ENCODE peak calls at places on chromosomes 3 and 15, in seven cellular contexts. N is GM23338, Q is A549, K is GM13976, B is astrocyte of the spinal cord, Y is sigmoid colon, D is WTC11. P is an unnamed sample.

GRCh38 chr3:67662733-67663132 is 8.3 kb upstream of the SUCLG2 start:
- DNase-seq in K (no peak), Y (no peak), B (no peak), N (no peak), Q (no peak), D (no peak), P (no peak)

GRCh38 chr15:51186121-51186795 is 91.6 kb upstream of the TNFAIP8L3 start:
- DNase-seq in Q (no peak), N (no peak), Y (no peak), K (no peak), B (no peak), D (no peak), P (no peak)

GRCh38 chr3:104198136-104198535 is 1168.6 kb upstream of the ALCAM start:
- DNase-seq in N (no peak), K (no peak), Y (no peak), D (no peak), Q (no peak), B (no peak), P (no peak)

GRCh38 chr3:60177726-60178125 is 1073.5 kb downstream of the FHIT start:
- DNase-seq in N (no peak), Y (no peak), Q (no peak), D (no peak), B (no peak), K (no peak), P (no peak)

GRCh38 chr3:104388624-104389023 is 978.1 kb upstream of the ALCAM start:
- DNase-seq in N (no peak), D (no peak), Q (no peak), B (peak; percentile 35), K (no peak), Y (no peak), P (no peak)

GRCh38 chr3:133891662-133892389 is 3.9 kb downstream of the RAB6B start:
- DNase-seq in N (no peak), B (no peak), D (no peak), Y (no peak), K (no peak), Q (no peak), P (no peak)

GRCh38 chr15:63503739-63504246 is 600 bp upstream of the USP3 start:
- DNase-seq in Y (peak; percentile 86), B (peak; percentile 75), N (peak; percentile 86), D (peak; percentile 36), Q (peak; percentile 93), K (peak; percentile 49), P (no peak)

GRCh38 chr3:142953443-142953842 is 10.0 kb downstream of the PAQR9 start:
- DNase-seq in N (no peak), Q (no peak), B (no peak), Y (no peak), K (no peak), D (no peak), P (no peak)

GRCh38 chr3:108406063-108406660 is 104.2 kb downstream of the MYH15 start:
- DNase-seq in N (no peak), Y (no peak), Q (no peak), B (no peak), K (no peak), D (no peak), P (no peak)

GRCh38 chr3:188446791-188447190 is 292.8 kb downstream of the LPP start:
- DNase-seq in D (no peak), K (peak; percentile 7), B (no peak), Y (no peak), N (no peak), Q (no peak), P (no peak)

GRCh38 chr15:31274496-31275330 is 51.9 kb upstream of the KLF13 start:
- DNase-seq in D (peak; percentile 10), Y (peak; percentile 52), B (no peak), Q (no peak), K (peak; percentile 23), N (no peak), P (peak; percentile 53)

GRCh38 chr3:13866406-13866965 is 13.4 kb downstream of the WNT7A start:
- DNase-seq in B (peak; percentile 5), Y (no peak), Q (no peak), K (no peak), D (no peak), N (no peak), P (no peak)

GRCh38 chr3:137171834-137172603 is 214.2 kb downstream of the IL20RB start:
- DNase-seq in K (no peak), Q (no peak), Y (no peak), B (no peak), N (no peak), D (no peak), P (no peak)

GRCh38 chr3:195855471-195856409 is 44.0 kb upstream of the MUC4 start:
- DNase-seq in B (no peak), K (no peak), D (no peak), Q (no peak), N (no peak), Y (no peak), P (no peak)
- TF ChIP-seq CTCF in B (no peak), K (no peak), D (no peak), Q (no peak), N (peak; percentile 64), Y (no peak), P (no peak)

GRCh38 chr3:98875535-98875934 is 26.0 kb downstream of the DCBLD2 start:
- DNase-seq in D (no peak), K (no peak), Y (no peak), Q (no peak), B (no peak), N (no peak), P (no peak)

GRCh38 chr3:98874602-98875249 is 26.8 kb downstream of the DCBLD2 start:
- DNase-seq in B (no peak), K (no peak), Y (no peak), D (no peak), N (no peak), Q (no peak), P (no peak)

GRCh38 chr3:98877132-98877531 is 24.4 kb downstream of the DCBLD2 start:
- DNase-seq in Q (no peak), D (no peak), B (no peak), Y (no peak), K (no peak), N (no peak), P (no peak)
- TF ChIP-seq CTCF in Q (no peak), D (no peak), B (no peak), Y (no peak), K (no peak), N (no peak), P (no peak)

DNA sequence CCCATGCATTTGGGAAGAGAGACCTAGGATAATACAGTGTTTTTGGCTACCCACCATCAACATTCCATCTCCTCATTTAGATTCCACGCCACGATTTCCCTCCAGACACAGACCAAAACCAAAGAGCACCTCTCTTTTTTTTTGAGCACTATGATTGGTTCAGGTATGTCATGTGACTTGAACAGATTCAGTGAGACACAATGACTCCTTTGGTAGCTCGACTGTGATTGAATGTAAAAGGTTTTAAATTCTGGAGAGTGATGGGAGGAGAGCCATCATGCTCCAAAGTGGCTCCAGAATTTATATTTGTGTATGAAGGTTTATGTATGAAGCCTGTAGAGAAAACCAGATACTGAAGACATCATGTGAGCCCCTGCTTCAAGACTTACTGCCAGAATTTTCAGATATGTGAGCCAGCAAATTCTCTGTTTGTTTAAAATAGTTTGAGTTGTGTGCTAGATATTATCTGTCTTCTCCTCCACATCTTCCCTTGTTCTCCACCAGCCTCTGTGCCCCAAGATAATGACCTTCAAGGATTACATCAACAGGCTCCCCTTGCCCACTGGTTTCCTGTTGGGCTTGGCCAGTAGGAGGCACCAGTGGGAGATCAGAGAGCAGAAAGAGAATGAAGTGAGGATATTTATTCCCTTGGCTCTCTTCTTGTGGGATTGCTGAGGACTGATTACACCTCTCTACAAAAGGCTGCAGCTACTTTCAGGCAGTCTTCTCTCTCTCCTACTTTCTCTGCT is 12.5 kb downstream of the MYD88 start:
- DNase-seq in B (no peak), Q (no peak), D (peak; percentile 26), K (no peak), Y (no peak), N (peak; percentile 41), P (no peak)
- TF ChIP-seq CTCF in B (no peak), Q (no peak), D (no peak), K (no peak), Y (no peak), N (peak; percentile 60), P (no peak)

DNA sequence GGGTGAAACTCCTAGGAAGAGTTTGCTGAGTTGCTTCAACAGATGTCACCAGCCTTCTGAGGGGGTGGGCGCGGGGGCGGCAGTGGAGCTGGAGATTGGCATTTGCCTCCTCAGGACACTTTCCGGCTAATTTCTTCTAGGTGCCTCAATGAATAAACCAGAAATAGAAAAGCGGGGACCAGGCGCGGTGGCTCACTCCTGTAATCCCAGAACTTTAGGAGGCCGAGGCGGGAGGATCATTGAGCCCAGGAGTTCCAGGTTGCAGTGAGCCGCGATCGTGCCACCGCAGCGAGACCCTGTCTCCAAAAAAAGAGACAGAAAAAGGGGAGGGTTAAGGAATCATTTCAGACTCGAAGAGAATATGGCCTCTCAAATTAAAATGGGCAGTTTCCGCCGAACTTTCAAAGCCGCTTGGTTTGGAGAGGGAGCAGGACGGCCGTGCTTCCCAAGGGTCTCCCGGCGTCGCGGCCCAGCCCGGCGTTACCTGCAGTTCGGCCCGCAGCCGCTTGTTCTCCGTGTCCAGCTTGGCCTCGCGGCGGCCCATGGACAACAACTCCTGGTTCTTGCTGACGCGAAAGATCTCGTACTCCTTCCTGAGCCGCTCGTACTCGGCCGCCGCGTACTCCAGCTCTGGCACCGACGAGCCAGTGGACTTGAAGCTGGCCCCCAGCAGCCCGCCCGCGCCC is 587 bp downstream of the NPHP3 start:
- DNase-seq in Y (peak; percentile 85), Q (peak; percentile 70), N (peak; percentile 82), K (no peak), D (peak; percentile 79), B (peak; percentile 76), P (peak; percentile 89)
- TF ChIP-seq CTCF in Y (peak; percentile 63), Q (no peak), N (no peak), K (no peak), D (no peak), B (no peak), P (peak; percentile 35)

GRCh38 chr3:120144267-120144666 is 50.0 kb upstream of the GSK3B start:
- DNase-seq in K (no peak), D (peak; percentile 19), Q (peak; percentile 33), B (peak; percentile 20), Y (no peak), N (peak; percentile 37), P (no peak)
- TF ChIP-seq CTCF in K (no peak), D (no peak), Q (no peak), B (no peak), Y (no peak), N (no peak), P (no peak)